ENCODE peak calls at places on chromosomes 12 and 14, in five cellular contexts. J is IMR-90, I is mesendoderm, Y is trophoblast cell, M is H1. L is an unnamed sample.

GRCh38 chr14:101126376-101127130 is 223.0 kb upstream of the RTL1 start:
- DNase-seq in J (no peak), I (no peak), Y (no peak), M (no peak), L (no peak)

GRCh38 chr12:55925870-55926737 is 1.6 kb downstream of the PYM1 start:
- DNase-seq in J (no peak), I (no peak), Y (no peak), M (no peak), L (no peak)

GRCh38 chr14:37974421-37974820 is 233.3 kb upstream of the SSTR1 start:
- DNase-seq in J (no peak), I (no peak), Y (no peak), M (no peak), L (no peak)

GRCh38 chr14:69038449-69039286 is 59.6 kb upstream of the ACTN1 start:
- DNase-seq in J (peak; percentile 88), I (peak; percentile 85), Y (no peak), M (no peak), L (no peak)

GRCh38 chr12:98151105-98151504 is 364.3 kb upstream of the TMPO start:
- DNase-seq in J (no peak), I (no peak), Y (no peak), M (no peak), L (no peak)

GRCh38 chr12:50842637-50843493 is at the start of gene TMPRSS12:
- DNase-seq in J (no peak), I (peak; percentile 79), Y (peak; percentile 92), M (peak; percentile 60), L (no peak)

GRCh38 chr14:72605096-72605920 is 288.6 kb downstream of the DPF3 start:
- DNase-seq in J (no peak), I (no peak), Y (no peak), M (no peak), L (no peak)

GRCh38 chr14:55600784-55601561 is 21.0 kb downstream of the KTN1 start:
- DNase-seq in J (peak; percentile 66), I (no peak), Y (no peak), M (no peak), L (no peak)

GRCh38 chr12:70660620-70661219 is 23.5 kb upstream of the PTPRB start:
- DNase-seq in J (peak; percentile 77), I (no peak), Y (peak; percentile 3), M (no peak), L (no peak)

GRCh38 chr12:65536876-65537661 is 258.6 kb downstream of the MSRB3 start:
- DNase-seq in J (peak; percentile 100), I (peak; percentile 25), Y (no peak), M (no peak), L (no peak)

GRCh38 chr12:56164345-56164729 is 6.2 kb downstream of the MYL6 start:
- DNase-seq in J (no peak), I (no peak), Y (no peak), M (no peak), L (no peak)

GRCh38 chr14:74792249-74793039 is 29.3 kb downstream of the YLPM1 start:
- DNase-seq in J (peak; percentile 15), I (peak; percentile 83), Y (no peak), M (no peak), L (no peak)

GRCh38 chr12:26125451-26126339 is 858 bp upstream of the BHLHE41 start:
- DNase-seq in J (peak; percentile 73), I (peak; percentile 85), Y (peak; percentile 88), M (no peak), L (peak; percentile 65)

GRCh38 chr12:39173689-39174088 is 268.3 kb upstream of the CPNE8 start:
- DNase-seq in J (no peak), I (no peak), Y (no peak), M (no peak), L (no peak)
- H2BK5ac ChIP-seq in J (no peak overlapping the region), I (no peak overlapping the region), Y (no peak overlapping the region), M (no peak overlapping the region), L (no peak overlapping the region)

GRCh38 chr12:11794311-11794710 is 144.8 kb downstream of the ETV6 start:
- DNase-seq in J (no peak), I (no peak), Y (no peak), M (no peak), L (no peak)

GRCh38 chr12:11795910-11796459 is 146.5 kb downstream of the ETV6 start:
- DNase-seq in J (peak; percentile 91), I (peak; percentile 71), Y (peak; percentile 40), M (no peak), L (peak; percentile 27)

GRCh38 chr12:11794751-11795150 is 145.3 kb downstream of the ETV6 start:
- DNase-seq in J (no peak), I (no peak), Y (no peak), M (no peak), L (no peak)

GRCh38 chr12:11793896-11794295 is 144.4 kb downstream of the ETV6 start:
- DNase-seq in J (peak; percentile 54), I (no peak), Y (no peak), M (no peak), L (no peak)

GRCh38 chr12:11795192-11795909 is 145.9 kb downstream of the ETV6 start:
- DNase-seq in J (no peak), I (no peak), Y (no peak), M (no peak), L (no peak)
- H2BK5ac ChIP-seq in J (peak overlapping the region; percentile 93), I (no peak overlapping the region), Y (peak overlapping the region; percentile 21), M (no peak overlapping the region), L (no peak overlapping the region)

GRCh38 chr12:82357340-82357739 is 847 bp downstream of the CCDC59 start:
- DNase-seq in J (no peak), I (no peak), Y (no peak), M (no peak), L (no peak)
- H2BK5ac ChIP-seq in J (no peak overlapping the region), I (no peak overlapping the region), Y (no peak overlapping the region), M (no peak overlapping the region), L (no peak overlapping the region)

GRCh38 chr14:65296876-65297275 is 115.7 kb upstream of the FUT8 start:
- DNase-seq in J (no peak), I (no peak), Y (no peak), M (no peak), L (no peak)
- H2BK5ac ChIP-seq in J (no peak overlapping the region), I (no peak overlapping the region), Y (no peak overlapping the region), M (no peak overlapping the region), L (no peak overlapping the region)

GRCh38 chr12:54020587-54020969 is 7.7 kb upstream of the HOXC6 start:
- DNase-seq in J (no peak), I (no peak), Y (no peak), M (no peak), L (no peak)
- H2BK5ac ChIP-seq in J (no peak overlapping the region), I (no peak overlapping the region), Y (no peak overlapping the region), M (no peak overlapping the region), L (no peak overlapping the region)

L was measured in neuronal stem cell.